ENCODE peak calls at places on chromosomes 2 and 18, in four cellular contexts. One of them, this sample, is unnamed.

GRCh38 chr2:112724611-112725525 is 4.0 kb downstream of the NT5DC4 start:
- DNase-seq in HepG2: peak
- DNase-seq in GM12878: no peak
- DNase-seq in HEK293T: peak
- DNase-seq in this sample: peak

GRCh38 chr18:61683856-61684255 is 209.0 kb downstream of the RNF152 start:
- DNase-seq in GM12878: no peak
- DNase-seq in HepG2: no peak
- DNase-seq in HEK293T: no peak
- DNase-seq in this sample: no peak

GRCh38 chr2:1823187-1824169 is 79.2 kb upstream of the PXDN start:
- DNase-seq in GM12878: no peak
- DNase-seq in HepG2: no peak
- DNase-seq in HEK293T: peak
- DNase-seq in this sample: no peak

GRCh38 chr2:45000341-45000901 is 8.8 kb downstream of the SIX2 start:
- DNase-seq in GM12878: no peak
- DNase-seq in HEK293T: no peak
- DNase-seq in HepG2: no peak
- DNase-seq in this sample: no peak

GRCh38 chr2:103166406-103167324 is 404.8 kb downstream of the TMEM182 start:
- DNase-seq in HepG2: peak
- DNase-seq in GM12878: no peak
- DNase-seq in HEK293T: no peak
- DNase-seq in this sample: no peak

GRCh38 chr18:31102020-31102684 is at the start of gene DSC2:
- DNase-seq in GM12878: no peak
- DNase-seq in HepG2: peak
- DNase-seq in HEK293T: peak
- DNase-seq in this sample: peak

GRCh38 chr18:23238651-23239349 is 103.5 kb downstream of the CABLES1 start:
- DNase-seq in HEK293T: no peak
- DNase-seq in GM12878: no peak
- DNase-seq in HepG2: no peak
- DNase-seq in this sample: no peak

GRCh38 chr2:127193948-127194267 is 26.2 kb downstream of the CYP27C1 start:
- DNase-seq in HEK293T: no peak
- DNase-seq in HepG2: no peak
- DNase-seq in GM12878: no peak
- DNase-seq in this sample: no peak

GRCh38 chr2:120809576-120810440 is 74.1 kb downstream of the GLI2 start:
- DNase-seq in GM12878: no peak
- DNase-seq in HEK293T: no peak
- DNase-seq in HepG2: no peak
- DNase-seq in this sample: no peak

GRCh38 chr2:211396815-211397214 is 840.4 kb downstream of the CPS1 start:
- DNase-seq in HEK293T: no peak
- DNase-seq in GM12878: no peak
- DNase-seq in HepG2: no peak
- DNase-seq in this sample: no peak

GRCh38 chr2:98507461-98507860 is 62.8 kb downstream of the INPP4A start:
- DNase-seq in GM12878: no peak
- DNase-seq in HepG2: no peak
- DNase-seq in HEK293T: no peak
- DNase-seq in this sample: peak

GRCh38 chr2:172250801-172251200 is 148.1 kb upstream of the DLX2 start:
- DNase-seq in HepG2: no peak
- DNase-seq in GM12878: no peak
- DNase-seq in HEK293T: no peak
- DNase-seq in this sample: no peak

GRCh38 chr2:120879401-120880295 is 144.0 kb downstream of the GLI2 start:
- DNase-seq in HepG2: no peak
- DNase-seq in GM12878: no peak
- DNase-seq in HEK293T: peak
- DNase-seq in this sample: no peak

GRCh38 chr2:178477443-178478099 is 829 bp downstream of the FKBP7 start:
- DNase-seq in HEK293T: no peak
- DNase-seq in HepG2: no peak
- DNase-seq in GM12878: no peak
- DNase-seq in this sample: no peak

DNA sequence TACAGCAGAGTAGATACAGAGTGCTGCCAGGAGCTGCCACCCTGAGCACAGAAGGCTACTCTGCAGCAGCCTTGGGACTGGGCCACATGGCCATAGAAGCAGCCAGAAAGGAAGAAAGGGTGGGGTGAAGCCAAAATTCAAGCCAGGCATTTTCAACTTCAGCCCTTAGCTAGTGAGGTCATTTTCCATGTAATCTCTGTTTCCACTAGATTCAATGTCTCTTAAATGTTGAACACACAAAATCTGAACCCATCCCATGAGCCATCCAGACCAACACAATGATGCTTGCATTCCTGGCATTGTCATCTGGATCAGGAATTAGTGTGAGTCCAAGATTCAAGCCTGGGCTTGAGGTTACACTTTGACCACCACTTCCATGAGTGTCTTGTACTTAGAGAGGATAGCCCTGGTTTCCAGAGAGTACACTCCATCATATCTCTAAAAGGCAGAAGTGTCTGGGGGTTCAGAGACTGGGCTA is 243.6 kb downstream of the OSR1 start:
- DNase-seq in GM12878: no peak
- DNase-seq in HepG2: no peak
- DNase-seq in HEK293T: no peak
- DNase-seq in this sample: no peak
- TF ChIP-seq TARDBP in GM12878: no peak
- TF ChIP-seq TARDBP in HepG2: no peak
- TF ChIP-seq TARDBP in HEK293T: no peak
- TF ChIP-seq TARDBP in this sample: no peak

GRCh38 chr2:71670430-71670795 is 217.1 kb downstream of the DYSF start:
- DNase-seq in HepG2: no peak
- DNase-seq in HEK293T: no peak
- DNase-seq in GM12878: no peak
- DNase-seq in this sample: no peak

GRCh38 chr2:71668326-71669057 is 215.1 kb downstream of the DYSF start:
- DNase-seq in HepG2: no peak
- DNase-seq in HEK293T: no peak
- DNase-seq in GM12878: no peak
- DNase-seq in this sample: no peak

GRCh38 chr2:71671203-71671602 is 217.8 kb downstream of the DYSF start:
- DNase-seq in HepG2: no peak
- DNase-seq in HEK293T: no peak
- DNase-seq in GM12878: no peak
- DNase-seq in this sample: no peak

GRCh38 chr2:71669058-71669456 is 215.7 kb downstream of the DYSF start:
- DNase-seq in HEK293T: no peak
- DNase-seq in GM12878: no peak
- DNase-seq in HepG2: no peak
- DNase-seq in this sample: no peak

DNA sequence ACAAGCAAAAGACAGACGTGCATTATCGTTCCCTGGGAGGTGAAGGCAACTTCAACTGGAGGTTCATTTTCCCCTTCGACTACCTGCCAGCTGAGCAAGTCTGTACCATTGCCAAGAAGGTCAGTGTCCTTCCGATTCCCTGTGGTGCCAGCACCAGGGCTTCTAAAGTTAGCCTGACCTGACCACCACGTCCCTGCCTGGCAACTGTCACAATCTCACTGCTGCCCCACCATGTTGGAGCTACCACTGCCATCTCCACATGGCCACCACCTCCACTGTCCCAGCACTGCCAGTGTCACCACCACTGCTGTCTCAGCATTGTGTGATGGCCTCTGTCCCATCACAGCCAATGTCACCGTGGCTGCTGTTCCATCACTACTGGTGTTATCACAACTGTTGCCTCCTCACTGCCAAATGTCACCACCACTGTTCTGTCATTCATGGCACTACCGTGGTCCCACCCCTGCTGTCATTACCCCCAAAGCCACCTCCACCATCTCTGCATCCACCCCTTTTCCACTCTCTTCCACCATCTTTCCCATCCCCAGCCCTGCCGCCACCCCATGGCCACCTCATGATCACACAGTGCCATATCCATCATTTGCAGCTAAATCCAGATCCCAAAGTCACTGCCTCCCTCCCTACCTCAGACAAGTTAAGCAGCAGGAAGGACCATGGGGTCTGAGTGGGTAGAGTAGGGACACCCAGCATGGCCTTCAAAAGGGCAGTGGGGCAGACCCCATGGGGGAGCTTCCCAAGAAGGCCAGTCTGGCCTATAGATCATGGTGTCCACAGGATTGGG is 216.5 kb downstream of the DYSF start:
- DNase-seq in HepG2: no peak
- DNase-seq in GM12878: no peak
- DNase-seq in HEK293T: no peak
- DNase-seq in this sample: no peak
- TF ChIP-seq TARDBP in HepG2: no peak
- TF ChIP-seq TARDBP in GM12878: no peak
- TF ChIP-seq TARDBP in HEK293T: no peak
- TF ChIP-seq TARDBP in this sample: no peak

DNA sequence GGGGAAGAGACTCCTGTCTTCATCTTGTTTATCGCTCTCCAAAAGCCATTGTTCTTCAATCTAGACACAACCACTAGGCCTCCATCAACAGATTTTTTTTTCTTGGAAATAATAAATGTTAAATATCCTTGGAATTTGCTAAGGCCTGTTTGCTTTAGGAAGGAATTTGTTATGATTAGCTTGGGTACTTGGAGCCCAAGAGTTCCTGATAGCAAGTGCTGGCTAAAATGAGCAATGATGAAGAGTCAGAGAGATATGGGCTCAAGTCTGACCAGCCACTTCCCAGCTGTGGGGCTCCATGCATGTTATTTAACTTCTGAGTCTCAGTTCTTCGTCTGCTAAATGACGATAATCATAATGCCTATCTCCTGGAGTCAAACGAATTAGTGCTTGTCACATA is 925.7 kb downstream of the SLC4A3 start:
- DNase-seq in HepG2: no peak
- DNase-seq in HEK293T: no peak
- DNase-seq in GM12878: no peak
- DNase-seq in this sample: no peak
- TF ChIP-seq TARDBP in HepG2: no peak
- TF ChIP-seq TARDBP in HEK293T: no peak
- TF ChIP-seq TARDBP in GM12878: no peak
- TF ChIP-seq TARDBP in this sample: no peak

GRCh38 chr2:14759086-14759485 is 126.6 kb downstream of the LRATD1 start:
- DNase-seq in GM12878: no peak
- DNase-seq in HepG2: no peak
- DNase-seq in HEK293T: no peak
- DNase-seq in this sample: no peak
- TF ChIP-seq TARDBP in GM12878: no peak
- TF ChIP-seq TARDBP in HepG2: no peak
- TF ChIP-seq TARDBP in HEK293T: no peak
- TF ChIP-seq TARDBP in this sample: no peak